ENCODE peak calls at places on chromosome 12, in eight cellular contexts. U is heart left ventricle, V is transverse colon, A is ovary, T is A549, R is gastrocnemius medialis, F is breast epithelium, J is body of pancreas. W is an unnamed sample.

GRCh38 chr12:107447336-107447735 is 238.3 kb upstream of the PWP1 start:
- DNase-seq in U (no peak), V (no peak), A (no peak), T (no peak), R (no peak), F (peak), J (no peak), W (no peak)

GRCh38 chr12:30764251-30764650 is 9.5 kb upstream of the CAPRIN2 start:
- DNase-seq in U (no peak), V (no peak), A (no peak), T (no peak), R (no peak), F (no peak), J (no peak), W (no peak)

GRCh38 chr12:56684745-56685369 is 3.2 kb downstream of the PTGES3 start:
- DNase-seq in U (no peak), V (no peak), A (peak), T (no peak), R (no peak), F (no peak), J (no peak), W (no peak)

GRCh38 chr12:89217472-89217871 is 134.8 kb downstream of the DUSP6 start:
- DNase-seq in U (no peak), V (no peak), A (no peak), T (no peak), R (no peak), F (no peak), J (no peak), W (no peak)

GRCh38 chr12:127355061-127355820 is 911.7 kb upstream of the TMEM132C start:
- DNase-seq in U (no peak), V (no peak), A (no peak), T (peak), R (no peak), F (no peak), J (no peak), W (no peak)

GRCh38 chr12:3119192-3119744 is 42.1 kb downstream of the TSPAN9 start:
- DNase-seq in U (peak), V (no peak), A (no peak), T (no peak), R (no peak), F (no peak), J (no peak), W (no peak)

GRCh38 chr12:71170456-71170855 is 12.7 kb upstream of the TSPAN8 start:
- DNase-seq in U (no peak), V (no peak), A (no peak), T (no peak), R (no peak), F (no peak), J (no peak), W (no peak)

GRCh38 chr12:118983147-118983824 is 1.9 kb downstream of the SRRM4 start:
- DNase-seq in U (no peak), V (no peak), A (no peak), T (no peak), R (no peak), F (no peak), J (no peak), W (no peak)

GRCh38 chr12:6076340-6076739 is 48.1 kb downstream of the VWF start:
- DNase-seq in U (no peak), V (no peak), A (no peak), T (no peak), R (no peak), F (no peak), J (no peak), W (no peak)

GRCh38 chr12:118022728-118023109 is 6.2 kb downstream of the RFC5 start:
- DNase-seq in U (no peak), V (no peak), A (no peak), T (no peak), R (no peak), F (no peak), J (no peak), W (no peak)

GRCh38 chr12:7023096-7023495 is 4.8 kb upstream of the LPCAT3 start:
- DNase-seq in U (no peak), V (no peak), A (no peak), T (no peak), R (no peak), F (no peak), J (no peak), W (no peak)

GRCh38 chr12:14879222-14879933 is 6.3 kb downstream of the MGP start:
- DNase-seq in U (no peak), V (no peak), A (no peak), T (no peak), R (no peak), F (no peak), J (no peak), W (no peak)

GRCh38 chr12:14883663-14884062 is 2.0 kb downstream of the MGP start:
- DNase-seq in U (no peak), V (no peak), A (no peak), T (no peak), R (no peak), F (no peak), J (no peak), W (no peak)

GRCh38 chr12:14884458-14884878 is 1.2 kb downstream of the MGP start:
- DNase-seq in U (peak), V (peak), A (peak), T (no peak), R (peak), F (peak), J (peak), W (peak)

GRCh38 chr12:14876833-14877232 is 8.8 kb downstream of the MGP start:
- DNase-seq in U (no peak), V (no peak), A (no peak), T (no peak), R (no peak), F (no peak), J (no peak), W (no peak)

DNA sequence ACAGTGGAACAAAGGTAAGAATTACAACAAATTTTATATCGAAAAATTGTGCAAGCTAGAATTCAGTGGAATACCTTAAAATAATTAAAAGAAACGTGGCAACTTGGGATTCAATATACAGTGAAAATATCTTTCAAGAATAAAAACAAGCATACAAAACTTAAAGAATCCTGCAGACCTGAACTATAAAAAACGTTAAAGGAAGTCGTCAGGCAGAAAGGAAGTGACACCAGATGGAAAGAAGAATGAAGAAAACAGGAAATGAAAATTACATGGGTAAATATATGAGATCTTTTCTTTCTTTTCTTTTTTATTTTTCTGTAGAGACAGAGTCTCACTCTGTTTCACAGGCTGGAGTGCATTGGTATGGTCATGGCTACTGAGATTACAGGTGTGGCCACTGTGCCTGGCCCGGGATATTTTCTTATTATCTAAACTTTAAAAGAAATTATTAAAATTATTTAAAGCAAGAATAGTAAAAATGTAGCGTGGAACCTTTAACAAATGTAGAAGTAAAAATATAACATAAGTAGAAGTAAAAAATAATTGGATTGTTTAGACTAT is 4.7 kb downstream of the MGP start:
- DNase-seq in U (no peak), V (no peak), A (no peak), T (no peak), R (no peak), F (no peak), J (no peak), W (no peak)
- TF ChIP-seq POLR2A in U (no peak), V (no peak), A (no peak), T (no peak), R (no peak), F (no peak), J (no peak), W (no peak)

DNA sequence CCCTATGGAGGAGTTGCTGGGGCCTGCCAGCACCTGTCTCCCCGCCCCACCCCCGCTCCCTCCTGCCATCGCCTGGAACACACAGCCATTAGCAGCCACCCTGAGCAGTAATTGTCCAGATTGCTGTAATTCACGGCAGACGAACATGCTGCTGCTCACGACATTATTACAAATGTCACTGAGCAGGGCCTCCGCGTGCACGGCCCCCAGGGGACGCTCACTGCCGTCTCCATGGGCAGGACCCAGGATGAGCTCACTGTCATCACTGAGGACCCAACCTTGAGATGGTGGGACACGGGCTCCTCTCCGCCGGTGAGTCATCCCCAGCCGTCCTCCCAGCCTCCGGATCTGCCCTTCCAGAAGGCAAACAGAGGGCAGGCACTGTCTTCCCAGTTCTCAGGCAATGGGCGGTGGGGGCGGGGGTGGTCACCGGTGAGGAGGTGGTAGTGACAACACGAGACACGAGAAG is 100.4 kb downstream of the RFLNA start:
- DNase-seq in U (peak), V (no peak), A (no peak), T (no peak), R (no peak), F (no peak), J (peak), W (no peak)
- TF ChIP-seq CTCF in U (no peak), V (no peak), A (no peak), T (no peak), R (no peak), F (no peak), J (no peak), W (no peak)

GRCh38 chr12:27900920-27901879 is 71.3 kb downstream of the PTHLH start:
- DNase-seq in U (no peak), V (no peak), A (no peak), T (no peak), R (no peak), F (no peak), J (no peak), W (no peak)
- H3K4me3 ChIP-seq in U (no peak), V (no peak), A (no peak), T (no peak), R (no peak), F (no peak), J (no peak), W (no peak)

DNA sequence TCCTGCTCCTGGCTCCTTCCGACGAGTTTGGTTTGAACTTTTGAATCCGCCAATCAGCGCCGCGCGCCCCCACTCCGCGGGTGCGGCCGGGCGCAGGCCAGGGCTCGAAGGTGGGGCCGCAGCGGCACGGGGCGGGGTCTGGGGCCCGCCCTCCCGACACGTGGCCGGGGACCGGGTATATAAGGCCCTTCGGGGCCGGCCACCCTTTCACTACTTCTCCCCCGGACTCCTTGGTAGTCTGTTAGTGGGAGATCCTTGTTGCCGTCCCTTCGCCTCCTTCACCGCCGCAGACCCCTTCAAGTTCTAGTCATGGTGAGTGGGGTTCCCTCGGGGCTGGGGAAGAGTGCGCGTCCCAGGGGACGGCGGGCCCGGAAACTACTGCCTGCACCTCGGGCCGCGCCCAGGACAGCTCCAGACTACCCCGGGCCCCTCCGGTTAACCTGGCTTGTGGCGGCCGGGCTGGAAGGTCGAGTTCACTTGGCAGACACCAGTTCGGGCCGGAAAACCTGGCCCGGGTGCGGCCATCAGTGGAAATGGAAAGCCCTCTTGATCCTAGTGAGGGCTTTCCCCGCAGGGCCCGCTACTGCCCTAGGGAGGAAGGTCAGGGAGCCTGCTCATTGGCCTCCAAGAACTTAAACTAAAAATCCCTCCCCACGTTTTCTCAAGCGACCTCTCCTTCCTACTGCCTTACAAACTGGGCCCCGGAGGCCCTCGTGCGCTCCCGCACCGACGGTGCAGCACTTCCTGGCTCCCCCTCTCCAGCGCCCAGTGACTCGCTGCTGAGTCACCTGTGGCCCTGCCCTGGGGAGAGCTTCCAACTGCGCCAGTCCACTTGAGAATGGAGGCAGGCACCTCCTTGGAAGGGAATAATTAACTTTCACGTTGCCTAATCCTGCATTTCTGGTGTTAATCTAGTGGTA is at the start of gene TUBA1C:
- DNase-seq in U (peak), V (peak), A (peak), T (peak), R (peak), F (peak), J (peak), W (peak)
- TF ChIP-seq POLR2A in U (peak), V (peak), A (peak), T (peak), R (peak), F (peak), J (peak), W (peak)

W was measured in esophagus squamous epithelium.